ENCODE peak calls at places on chromosomes 5 and 9, in six cellular contexts. One of them, this sample, is unnamed.

GRCh38 chr5:82635561-82636288 is 357.6 kb upstream of the RPS23 start:
- DNase-seq in NCI-H1105: no peak
- DNase-seq in GM20000: no peak
- DNase-seq in stimulated activated CD4-positive, alpha-beta T cell treated with anti-CD3 and anti-CD28 coated beads, Interleukin-1b, Interleukin-23, amount 100 ng/mL, for 1 hour: no peak
- DNase-seq in NCI-H2107: no peak
- DNase-seq in naive thymus-derived CD4-positive, alpha-beta T cell: no peak
- DNase-seq in this sample: no peak

GRCh38 chr5:83149671-83150070 is 72.3 kb downstream of the XRCC4 start:
- DNase-seq in NCI-H1105: no peak
- DNase-seq in GM20000: no peak
- DNase-seq in stimulated activated CD4-positive, alpha-beta T cell treated with anti-CD3 and anti-CD28 coated beads, Interleukin-1b, Interleukin-23, amount 100 ng/mL, for 1 hour: no peak
- DNase-seq in NCI-H2107: no peak
- DNase-seq in naive thymus-derived CD4-positive, alpha-beta T cell: no peak
- DNase-seq in this sample: no peak

GRCh38 chr5:125679522-125679921 is 743.7 kb upstream of the GRAMD2B start:
- DNase-seq in NCI-H1105: no peak
- DNase-seq in GM20000: no peak
- DNase-seq in stimulated activated CD4-positive, alpha-beta T cell treated with anti-CD3 and anti-CD28 coated beads, Interleukin-1b, Interleukin-23, amount 100 ng/mL, for 1 hour: no peak
- DNase-seq in NCI-H2107: no peak
- DNase-seq in naive thymus-derived CD4-positive, alpha-beta T cell: no peak
- DNase-seq in this sample: no peak

GRCh38 chr9:73050887-73051550 is 98.2 kb upstream of the ALDH1A1 start:
- DNase-seq in NCI-H1105: no peak
- DNase-seq in GM20000: no peak
- DNase-seq in stimulated activated CD4-positive, alpha-beta T cell treated with anti-CD3 and anti-CD28 coated beads, Interleukin-1b, Interleukin-23, amount 100 ng/mL, for 1 hour: no peak
- DNase-seq in NCI-H2107: no peak
- DNase-seq in naive thymus-derived CD4-positive, alpha-beta T cell: no peak
- DNase-seq in this sample: no peak

GRCh38 chr5:50667079-50667652 is 729 bp downstream of the PARP8 start:
- DNase-seq in NCI-H1105: no peak
- DNase-seq in GM20000: peak; percentile 35
- DNase-seq in stimulated activated CD4-positive, alpha-beta T cell treated with anti-CD3 and anti-CD28 coated beads, Interleukin-1b, Interleukin-23, amount 100 ng/mL, for 1 hour: no peak
- DNase-seq in NCI-H2107: no peak
- DNase-seq in naive thymus-derived CD4-positive, alpha-beta T cell: no peak
- DNase-seq in this sample: no peak

GRCh38 chr5:133696006-133696584 is 83.8 kb upstream of the FSTL4 start:
- DNase-seq in NCI-H1105: no peak
- DNase-seq in GM20000: no peak
- DNase-seq in stimulated activated CD4-positive, alpha-beta T cell treated with anti-CD3 and anti-CD28 coated beads, Interleukin-1b, Interleukin-23, amount 100 ng/mL, for 1 hour: no peak
- DNase-seq in NCI-H2107: no peak
- DNase-seq in naive thymus-derived CD4-positive, alpha-beta T cell: no peak
- DNase-seq in this sample: no peak

GRCh38 chr5:120454094-120454798 is 9.9 kb upstream of the PRR16 start:
- DNase-seq in NCI-H1105: no peak
- DNase-seq in GM20000: no peak
- DNase-seq in stimulated activated CD4-positive, alpha-beta T cell treated with anti-CD3 and anti-CD28 coated beads, Interleukin-1b, Interleukin-23, amount 100 ng/mL, for 1 hour: no peak
- DNase-seq in NCI-H2107: no peak
- DNase-seq in naive thymus-derived CD4-positive, alpha-beta T cell: no peak
- DNase-seq in this sample: no peak

GRCh38 chr5:108989761-108990392 is 242.2 kb downstream of the FER start:
- DNase-seq in NCI-H1105: no peak
- DNase-seq in GM20000: no peak
- DNase-seq in stimulated activated CD4-positive, alpha-beta T cell treated with anti-CD3 and anti-CD28 coated beads, Interleukin-1b, Interleukin-23, amount 100 ng/mL, for 1 hour: no peak
- DNase-seq in NCI-H2107: no peak
- DNase-seq in naive thymus-derived CD4-positive, alpha-beta T cell: no peak
- DNase-seq in this sample: no peak

GRCh38 chr9:32500768-32501167 is 25.2 kb downstream of the RIGI start:
- DNase-seq in NCI-H1105: no peak
- DNase-seq in GM20000: no peak
- DNase-seq in stimulated activated CD4-positive, alpha-beta T cell treated with anti-CD3 and anti-CD28 coated beads, Interleukin-1b, Interleukin-23, amount 100 ng/mL, for 1 hour: no peak
- DNase-seq in NCI-H2107: no peak
- DNase-seq in naive thymus-derived CD4-positive, alpha-beta T cell: no peak
- DNase-seq in this sample: no peak

GRCh38 chr9:2120926-2121689 is 106.0 kb downstream of the SMARCA2 start:
- DNase-seq in NCI-H1105: no peak
- DNase-seq in GM20000: no peak
- DNase-seq in stimulated activated CD4-positive, alpha-beta T cell treated with anti-CD3 and anti-CD28 coated beads, Interleukin-1b, Interleukin-23, amount 100 ng/mL, for 1 hour: no peak
- DNase-seq in NCI-H2107: no peak
- DNase-seq in naive thymus-derived CD4-positive, alpha-beta T cell: no peak
- DNase-seq in this sample: no peak

GRCh38 chr5:153159611-153160010 is 330.9 kb upstream of the GRIA1 start:
- DNase-seq in NCI-H1105: no peak
- DNase-seq in GM20000: no peak
- DNase-seq in stimulated activated CD4-positive, alpha-beta T cell treated with anti-CD3 and anti-CD28 coated beads, Interleukin-1b, Interleukin-23, amount 100 ng/mL, for 1 hour: no peak
- DNase-seq in NCI-H2107: no peak
- DNase-seq in naive thymus-derived CD4-positive, alpha-beta T cell: no peak
- DNase-seq in this sample: no peak

GRCh38 chr5:172683696-172684464 is 42.8 kb downstream of the NEURL1B start:
- DNase-seq in NCI-H1105: no peak
- DNase-seq in GM20000: peak; percentile 72
- DNase-seq in stimulated activated CD4-positive, alpha-beta T cell treated with anti-CD3 and anti-CD28 coated beads, Interleukin-1b, Interleukin-23, amount 100 ng/mL, for 1 hour: no peak
- DNase-seq in NCI-H2107: no peak
- DNase-seq in naive thymus-derived CD4-positive, alpha-beta T cell: peak; percentile 71
- DNase-seq in this sample: peak; percentile 59

GRCh38 chr5:65925601-65926275 is 637 bp upstream of the ERBIN start:
- DNase-seq in NCI-H1105: peak; percentile 62
- DNase-seq in GM20000: peak; percentile 95
- DNase-seq in stimulated activated CD4-positive, alpha-beta T cell treated with anti-CD3 and anti-CD28 coated beads, Interleukin-1b, Interleukin-23, amount 100 ng/mL, for 1 hour: peak; percentile 54
- DNase-seq in NCI-H2107: peak; percentile 44
- DNase-seq in naive thymus-derived CD4-positive, alpha-beta T cell: peak; percentile 83
- DNase-seq in this sample: peak; percentile 89

GRCh38 chr5:82147860-82148573 is 130.1 kb downstream of the RPS23 start:
- DNase-seq in NCI-H1105: no peak
- DNase-seq in GM20000: no peak
- DNase-seq in stimulated activated CD4-positive, alpha-beta T cell treated with anti-CD3 and anti-CD28 coated beads, Interleukin-1b, Interleukin-23, amount 100 ng/mL, for 1 hour: no peak
- DNase-seq in NCI-H2107: no peak
- DNase-seq in naive thymus-derived CD4-positive, alpha-beta T cell: no peak
- DNase-seq in this sample: no peak

GRCh38 chr5:179166886-179167841 is 107.0 kb downstream of the ZNF354C start:
- DNase-seq in NCI-H1105: no peak
- DNase-seq in GM20000: peak; percentile 88
- DNase-seq in stimulated activated CD4-positive, alpha-beta T cell treated with anti-CD3 and anti-CD28 coated beads, Interleukin-1b, Interleukin-23, amount 100 ng/mL, for 1 hour: peak; percentile 14
- DNase-seq in NCI-H2107: no peak
- DNase-seq in naive thymus-derived CD4-positive, alpha-beta T cell: peak; percentile 64
- DNase-seq in this sample: peak; percentile 58

GRCh38 chr5:137743031-137743640 is 7.2 kb upstream of the KLHL3 start:
- DNase-seq in NCI-H1105: peak; percentile 20
- DNase-seq in GM20000: peak; percentile 63
- DNase-seq in stimulated activated CD4-positive, alpha-beta T cell treated with anti-CD3 and anti-CD28 coated beads, Interleukin-1b, Interleukin-23, amount 100 ng/mL, for 1 hour: no peak
- DNase-seq in NCI-H2107: peak; percentile 63
- DNase-seq in naive thymus-derived CD4-positive, alpha-beta T cell: peak; percentile 74
- DNase-seq in this sample: peak; percentile 57

GRCh38 chr9:120868676-120869359 is 8.2 kb downstream of the PHF19 start:
- DNase-seq in NCI-H1105: peak; percentile 99
- DNase-seq in GM20000: peak; percentile 98
- DNase-seq in stimulated activated CD4-positive, alpha-beta T cell treated with anti-CD3 and anti-CD28 coated beads, Interleukin-1b, Interleukin-23, amount 100 ng/mL, for 1 hour: peak; percentile 96
- DNase-seq in NCI-H2107: no peak
- DNase-seq in naive thymus-derived CD4-positive, alpha-beta T cell: peak; percentile 96
- DNase-seq in this sample: peak; percentile 93

GRCh38 chr9:73200694-73201432 is 49.2 kb downstream of the ANXA1 start:
- DNase-seq in NCI-H1105: peak; percentile 16
- DNase-seq in GM20000: peak; percentile 5
- DNase-seq in stimulated activated CD4-positive, alpha-beta T cell treated with anti-CD3 and anti-CD28 coated beads, Interleukin-1b, Interleukin-23, amount 100 ng/mL, for 1 hour: no peak
- DNase-seq in NCI-H2107: peak; percentile 19
- DNase-seq in naive thymus-derived CD4-positive, alpha-beta T cell: peak; percentile 17
- DNase-seq in this sample: peak; percentile 7

GRCh38 chr5:41790038-41790776 is 80.0 kb downstream of the OXCT1 start:
- DNase-seq in NCI-H1105: peak; percentile 13
- DNase-seq in GM20000: no peak
- DNase-seq in stimulated activated CD4-positive, alpha-beta T cell treated with anti-CD3 and anti-CD28 coated beads, Interleukin-1b, Interleukin-23, amount 100 ng/mL, for 1 hour: no peak
- DNase-seq in NCI-H2107: no peak
- DNase-seq in naive thymus-derived CD4-positive, alpha-beta T cell: no peak
- DNase-seq in this sample: no peak

GRCh38 chr5:123365163-123365562 is 58.0 kb downstream of the CEP120 start:
- DNase-seq in NCI-H1105: no peak
- DNase-seq in GM20000: no peak
- DNase-seq in stimulated activated CD4-positive, alpha-beta T cell treated with anti-CD3 and anti-CD28 coated beads, Interleukin-1b, Interleukin-23, amount 100 ng/mL, for 1 hour: no peak
- DNase-seq in NCI-H2107: no peak
- DNase-seq in naive thymus-derived CD4-positive, alpha-beta T cell: no peak
- DNase-seq in this sample: no peak

GRCh38 chr9:80790764-80791163 is 898.6 kb downstream of the TLE1 start:
- DNase-seq in NCI-H1105: no peak
- DNase-seq in GM20000: no peak
- DNase-seq in stimulated activated CD4-positive, alpha-beta T cell treated with anti-CD3 and anti-CD28 coated beads, Interleukin-1b, Interleukin-23, amount 100 ng/mL, for 1 hour: no peak
- DNase-seq in NCI-H2107: no peak
- DNase-seq in naive thymus-derived CD4-positive, alpha-beta T cell: no peak
- DNase-seq in this sample: no peak

GRCh38 chr5:5126444-5126843 is 13.7 kb upstream of the ADAMTS16 start:
- DNase-seq in NCI-H1105: no peak
- DNase-seq in GM20000: no peak
- DNase-seq in stimulated activated CD4-positive, alpha-beta T cell treated with anti-CD3 and anti-CD28 coated beads, Interleukin-1b, Interleukin-23, amount 100 ng/mL, for 1 hour: no peak
- DNase-seq in NCI-H2107: no peak
- DNase-seq in naive thymus-derived CD4-positive, alpha-beta T cell: no peak
- DNase-seq in this sample: no peak

This sample was measured in immature natural killer cell.